ENCODE peak calls at places on chromosomes 1 and 21, in seven cellular contexts. T is AG04450, I is PC-9, L is tibial nerve, Z is fibroblast of villous mesenchyme, P is epithelial cell of proximal tubule, O is heart left ventricle. Q is an unnamed sample.
A peak's percentile ranks its signal among the peaks of the same experiment; 100 is the strongest.

GRCh38 chr1:202806845-202807366 is 1.3 kb downstream of the KDM5B start:
- DNase-seq in Z (peak; percentile 31), I (no peak), T (no peak), L (no peak), P (no peak), O (no peak), Q (no peak)

GRCh38 chr1:119702384-119702783 is 9.3 kb upstream of the PHGDH start:
- DNase-seq in Z (peak; percentile 13), T (no peak), L (no peak), I (peak; percentile 16), O (no peak), P (no peak), Q (peak; percentile 56)

GRCh38 chr21:43021191-43021590 is 46.8 kb downstream of the PKNOX1 start:
- DNase-seq in I (no peak), O (no peak), L (no peak), Z (no peak), T (no peak), P (no peak), Q (no peak)

GRCh38 chr1:233439721-233440120 is 112.2 kb downstream of the MAP3K21 start:
- DNase-seq in P (no peak), O (no peak), I (no peak), Z (no peak), T (no peak), L (no peak), Q (peak; percentile 15)

GRCh38 chr1:244171241-244171985 is 120.3 kb downstream of the ZBTB18 start:
- DNase-seq in T (no peak), P (no peak), Z (no peak), O (no peak), I (no peak), L (no peak), Q (peak; percentile 28)

GRCh38 chr1:192557841-192558595 is 17.6 kb upstream of the RGS1 start:
- DNase-seq in O (no peak), T (no peak), P (no peak), Z (no peak), L (no peak), I (no peak), Q (peak; percentile 41)

GRCh38 chr1:17620448-17620847 is 81.0 kb downstream of the ARHGEF10L start:
- DNase-seq in I (no peak), T (no peak), P (no peak), Z (no peak), O (no peak), L (no peak), Q (no peak)

GRCh38 chr1:15207031-15207828 is 39.8 kb upstream of the FHAD1 start:
- DNase-seq in T (no peak), P (no peak), Z (no peak), L (no peak), O (no peak), I (no peak), Q (no peak)

GRCh38 chr21:41170442-41170841 is 2.5 kb downstream of the BACE2 start:
- DNase-seq in L (no peak), Z (peak; percentile 7), O (no peak), P (no peak), I (no peak), T (no peak), Q (peak; percentile 55)

GRCh38 chr1:50720457-50721053 is 239.5 kb downstream of the FAF1 start:
- DNase-seq in I (no peak), T (no peak), L (no peak), Z (peak; percentile 7), O (no peak), P (no peak), Q (no peak)

GRCh38 chr1:25641329-25641725 is 24.7 kb downstream of the MAN1C1 start:
- DNase-seq in I (no peak), Z (no peak), P (no peak), O (no peak), L (no peak), T (no peak), Q (no peak)

GRCh38 chr1:36273024-36273423 is 33.1 kb upstream of the SH3D21 start:
- DNase-seq in P (no peak), T (no peak), O (no peak), I (no peak), L (no peak), Z (no peak), Q (peak; percentile 64)

GRCh38 chr1:226657788-226658537 is 81.1 kb downstream of the ITPKB start:
- DNase-seq in O (peak; percentile 48), T (no peak), L (no peak), Z (no peak), P (no peak), I (no peak), Q (no peak)

GRCh38 chr1:9371391-9371935 is 78.8 kb downstream of the SPSB1 start:
- DNase-seq in T (peak; percentile 44), Z (peak; percentile 92), O (peak; percentile 75), P (peak; percentile 2), L (peak; percentile 35), I (no peak), Q (peak; percentile 54)

GRCh38 chr1:173152585-173152984 is 54.5 kb downstream of the TNFSF4 start:
- DNase-seq in O (no peak), L (no peak), T (no peak), I (no peak), Z (peak; percentile 39), P (no peak), Q (no peak)

GRCh38 chr1:38153426-38154088 is 107.0 kb upstream of the POU3F1 start:
- DNase-seq in I (no peak), T (no peak), L (no peak), O (no peak), Z (no peak), P (no peak), Q (no peak)

GRCh38 chr1:202850593-202851362 is 38.2 kb downstream of the RABIF start:
- DNase-seq in Z (no peak), P (no peak), L (peak; percentile 25), O (no peak), T (no peak), I (no peak), Q (no peak)

GRCh38 chr1:58839871-58840835 is 56.3 kb upstream of the JUN start:
- DNase-seq in L (no peak), O (no peak), T (no peak), Z (no peak), I (peak; percentile 82), P (no peak), Q (peak; percentile 63)

GRCh38 chr21:41650526-41651145 is 116.2 kb downstream of the RIPK4 start:
- DNase-seq in I (no peak), P (no peak), O (no peak), L (no peak), T (no peak), Z (no peak), Q (no peak)

GRCh38 chr1:7747605-7748004 is 23.5 kb upstream of the VAMP3 start:
- DNase-seq in P (no peak), O (no peak), L (no peak), T (no peak), Z (no peak), I (no peak), Q (no peak)

GRCh38 chr21:15703932-15704331 is 25.9 kb upstream of the USP25 start:
- DNase-seq in Z (no peak), L (no peak), P (no peak), O (no peak), I (no peak), T (no peak), Q (no peak)

GRCh38 chr1:172746091-172746949 is 87.4 kb downstream of the FASLG start:
- DNase-seq in T (peak; percentile 94), Z (peak; percentile 99), L (no peak), I (peak; percentile 97), O (no peak), P (peak; percentile 99), Q (peak; percentile 96)

GRCh38 chr1:44723496-44724407 is 7.2 kb downstream of the RNU5D-1 start:
- DNase-seq in T (no peak), I (no peak), Z (no peak), L (no peak), P (no peak), O (no peak), Q (no peak)

GRCh38 chr1:12587981-12588620 is 29.9 kb downstream of the DHRS3 start:
- DNase-seq in P (no peak), I (peak; percentile 63), O (no peak), Z (peak; percentile 73), T (no peak), L (no peak), Q (no peak)

DNA sequence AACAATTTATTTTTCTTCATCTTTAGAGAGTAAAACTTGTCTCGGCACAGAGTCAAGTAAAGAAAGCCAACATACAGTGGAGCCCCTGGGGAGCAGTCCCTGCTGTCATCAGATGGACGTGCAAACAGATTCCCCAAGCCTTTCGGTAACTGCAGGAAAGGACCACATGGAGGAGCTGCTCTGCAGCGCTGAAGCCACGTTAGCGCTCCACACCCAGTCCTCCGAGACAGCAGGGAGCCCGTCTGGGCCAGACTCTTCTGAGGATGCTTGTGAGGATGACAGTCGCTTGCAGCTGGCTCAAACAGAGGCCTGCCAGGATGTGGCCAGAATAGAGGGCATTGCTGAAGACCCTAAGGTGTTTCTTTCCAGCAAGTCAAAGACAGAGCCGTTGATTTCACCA is 77.1 kb upstream of the SCCPDH start:
- DNase-seq in L (no peak), T (peak; percentile 33), Z (peak; percentile 62), P (no peak), I (no peak), O (peak; percentile 81), Q (peak; percentile 76)
- H3K4me3 ChIP-seq in L (no peak overlapping the region), T (peak overlapping the region; percentile 10), Z (no peak overlapping the region), P (no peak overlapping the region), I (no peak overlapping the region), O (peak overlapping the region; percentile 58), Q (peak overlapping the region; percentile 38)

DNA sequence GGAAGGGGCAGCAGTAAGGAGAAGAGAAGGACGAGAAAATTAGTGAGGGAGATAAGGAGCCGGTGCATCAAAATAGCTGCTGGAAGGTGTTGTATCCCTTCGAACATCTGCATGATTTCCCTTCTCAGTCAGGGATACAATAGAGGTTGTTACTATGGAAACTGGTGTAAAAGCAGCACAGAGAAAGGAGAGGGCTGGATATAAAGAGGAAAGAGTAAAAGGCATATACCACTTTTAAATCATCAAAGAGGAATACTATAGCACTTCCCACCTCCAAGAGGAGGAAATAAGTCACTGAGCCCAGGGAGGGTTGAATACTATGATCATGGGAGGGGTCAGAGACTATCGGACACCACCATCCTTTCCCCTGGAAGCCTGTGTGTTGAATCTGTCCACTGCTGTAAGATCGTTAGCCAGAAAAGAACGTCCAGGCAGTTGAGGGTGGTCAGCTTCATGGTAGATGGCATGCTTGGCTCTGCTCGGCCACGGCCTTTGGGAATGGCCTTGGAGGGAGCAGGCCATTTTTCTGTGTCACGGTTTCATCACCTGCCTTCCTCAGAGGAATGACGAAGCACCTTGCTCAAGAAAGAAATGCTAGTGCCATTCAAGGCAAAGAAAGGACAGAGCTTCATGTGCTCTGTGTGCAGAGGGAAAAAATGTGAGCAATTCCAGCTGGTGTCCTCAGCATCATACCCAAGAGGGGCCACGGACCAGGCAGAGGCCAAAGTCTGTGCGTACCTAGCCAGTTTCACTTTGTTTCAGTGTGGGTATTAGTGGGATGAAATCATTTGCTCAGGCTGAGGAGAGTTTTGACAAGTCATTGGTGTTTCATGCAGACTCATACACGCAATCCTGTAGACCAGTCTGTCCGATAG is 64.2 kb downstream of the IRF2BP2 start:
- DNase-seq in Z (no peak), I (no peak), P (no peak), L (no peak), T (no peak), O (no peak), Q (no peak)
- TF ChIP-seq CTCF in Z (no peak), I (no peak), P (no peak), L (no peak), T (no peak), O (no peak), Q (no peak)

GRCh38 chr1:151989131-151989868 is 4.4 kb downstream of the S100A10 start:
- DNase-seq in P (no peak), I (peak; percentile 89), T (no peak), Z (peak; percentile 79), O (peak; percentile 80), L (peak; percentile 56), Q (peak; percentile 91)
- H3K4me3 ChIP-seq in P (peak overlapping the region; percentile 18), I (peak overlapping the region; percentile 94), T (peak overlapping the region; percentile 38), Z (peak overlapping the region; percentile 29), O (peak overlapping the region; percentile 1), L (peak overlapping the region; percentile 98), Q (peak overlapping the region; percentile 79)

GRCh38 chr1:151952811-151953210 is 40.8 kb downstream of the S100A10 start:
- DNase-seq in Z (no peak), L (no peak), P (no peak), T (no peak), I (no peak), O (no peak), Q (no peak)
- TF ChIP-seq CTCF in Z (no peak), L (no peak), P (no peak), T (no peak), I (no peak), O (no peak), Q (no peak)

Q was measured in fibroblast of the aortic adventitia.